ENCODE peak calls at places on chromosomes 5 and 9, in six cellular contexts. E is adrenal gland, K is A549, S is esophagus squamous epithelium, F is NB4, X is heart left ventricle. T is an unnamed sample.

GRCh38 chr5:137718611-137719010 is 17.3 kb downstream of the KLHL3 start:
- DNase-seq in E (no peak), K (no peak), S (no peak), F (no peak), X (no peak), T (no peak)

GRCh38 chr5:146744358-146744757 is 134.2 kb downstream of the PPP2R2B start:
- DNase-seq in E (peak), K (no peak), S (no peak), F (no peak), X (no peak), T (no peak)

GRCh38 chr9:88725300-88726024 is 190.5 kb downstream of the NXNL2 start:
- DNase-seq in E (no peak), K (no peak), S (no peak), F (no peak), X (no peak), T (no peak)

GRCh38 chr9:124747065-124747464 is 24.0 kb downstream of the NR6A1 start:
- DNase-seq in E (no peak), K (no peak), S (no peak), F (no peak), X (no peak), T (no peak)

GRCh38 chr5:37771731-37772130 is 68.1 kb downstream of the GDNF start:
- DNase-seq in E (no peak), K (no peak), S (no peak), F (no peak), X (no peak), T (no peak)

GRCh38 chr5:148179234-148179824 is 11.0 kb downstream of the SPINK14 start:
- DNase-seq in E (peak), K (peak), S (no peak), F (peak), X (no peak), T (peak)

GRCh38 chr9:114023961-114024360 is 54.1 kb downstream of the AMBP start:
- DNase-seq in E (no peak), K (no peak), S (no peak), F (no peak), X (no peak), T (no peak)

GRCh38 chr5:56126487-56127179 is 106.5 kb downstream of the ANKRD55 start:
- DNase-seq in E (no peak), K (peak), S (no peak), F (no peak), X (no peak), T (peak)

GRCh38 chr9:128005938-128006337 is 25.1 kb upstream of the EEIG1 start:
- DNase-seq in E (peak), K (peak), S (no peak), F (no peak), X (peak), T (peak)

GRCh38 chr9:132712753-132713152 is 42.5 kb downstream of the GTF3C4 start:
- DNase-seq in E (no peak), K (no peak), S (no peak), F (no peak), X (no peak), T (no peak)

GRCh38 chr9:130448035-130448624 is 3.4 kb downstream of the ASS1 start:
- DNase-seq in E (no peak), K (no peak), S (no peak), F (peak), X (no peak), T (no peak)

GRCh38 chr9:89357331-89358197 is 39.3 kb downstream of the SECISBP2 start:
- DNase-seq in E (peak), K (no peak), S (no peak), F (no peak), X (no peak), T (no peak)

GRCh38 chr9:87464110-87464991 is 33.3 kb upstream of the DAPK1 start:
- DNase-seq in E (no peak), K (no peak), S (no peak), F (no peak), X (no peak), T (peak)

GRCh38 chr5:171647043-171647899 is 138.3 kb upstream of the SMIM23 start:
- DNase-seq in E (peak), K (peak), S (no peak), F (peak), X (peak), T (peak)

GRCh38 chr5:99331061-99331460 is 402.3 kb upstream of the CHD1 start:
- DNase-seq in E (no peak), K (no peak), S (no peak), F (no peak), X (no peak), T (no peak)

GRCh38 chr5:168939887-168940534 is 360.8 kb upstream of the PANK3 start:
- DNase-seq in E (no peak), K (no peak), S (no peak), F (no peak), X (no peak), T (no peak)

GRCh38 chr5:170792878-170793277 is 9.4 kb downstream of the GABRP start:
- DNase-seq in E (no peak), K (no peak), S (no peak), F (no peak), X (no peak), T (no peak)

GRCh38 chr9:83554278-83554677 is 16.1 kb upstream of the FRMD3 start:
- DNase-seq in E (peak), K (no peak), S (no peak), F (no peak), X (peak), T (no peak)

GRCh38 chr5:81751836-81752643 is 1.1 kb upstream of the SSBP2 start:
- DNase-seq in E (peak), K (no peak), S (peak), F (no peak), X (no peak), T (peak)

GRCh38 chr5:170437621-170438375 is 48.6 kb upstream of the KCNMB1 start:
- DNase-seq in E (no peak), K (no peak), S (no peak), F (no peak), X (no peak), T (no peak)

GRCh38 chr9:95157491-95158151 is 159.9 kb downstream of the FANCC start:
- DNase-seq in E (peak), K (peak), S (no peak), F (peak), X (peak), T (peak)

GRCh38 chr5:12175914-12176585 is 271.8 kb upstream of the CTNND2 start:
- DNase-seq in E (no peak), K (no peak), S (no peak), F (no peak), X (no peak), T (no peak)

GRCh38 chr5:111672126-111672525 is 84.9 kb downstream of the NREP start:
- DNase-seq in E (no peak), K (no peak), S (no peak), F (no peak), X (no peak), T (no peak)

GRCh38 chr5:74402553-74402952 is 238.0 kb downstream of the ENC1 start:
- DNase-seq in E (no peak), K (no peak), S (no peak), F (no peak), X (no peak), T (no peak)

GRCh38 chr5:178460598-178461425 is 129.4 kb downstream of the COL23A1 start:
- DNase-seq in E (peak), K (peak), S (no peak), F (peak), X (peak), T (peak)

GRCh38 chr9:77789891-77790290 is 141.8 kb upstream of the GNA14 start:
- DNase-seq in E (no peak), K (no peak), S (no peak), F (no peak), X (no peak), T (no peak)

GRCh38 chr5:157248771-157249475 is 17.0 kb upstream of the CYFIP2 start:
- DNase-seq in E (no peak), K (no peak), S (no peak), F (no peak), X (no peak), T (no peak)

GRCh38 chr9:81465468-81466002 is 223.8 kb downstream of the TLE1 start:
- DNase-seq in E (no peak), K (peak), S (no peak), F (no peak), X (peak), T (no peak)

GRCh38 chr9:30630459-30630858 is 1754.0 kb upstream of the ACO1 start:
- DNase-seq in E (no peak), K (no peak), S (no peak), F (no peak), X (no peak), T (no peak)

GRCh38 chr9:7121055-7121454 is 363.3 kb downstream of the KDM4C start:
- DNase-seq in E (no peak), K (no peak), S (no peak), F (peak), X (no peak), T (no peak)

GRCh38 chr9:114522847-114523246 is 17.6 kb upstream of the WHRN start:
- DNase-seq in E (no peak), K (no peak), S (no peak), F (no peak), X (no peak), T (no peak)

GRCh38 chr5:75551471-75551870 is 39.8 kb downstream of the POLK start:
- DNase-seq in E (no peak), K (no peak), S (no peak), F (no peak), X (no peak), T (no peak)

DNA sequence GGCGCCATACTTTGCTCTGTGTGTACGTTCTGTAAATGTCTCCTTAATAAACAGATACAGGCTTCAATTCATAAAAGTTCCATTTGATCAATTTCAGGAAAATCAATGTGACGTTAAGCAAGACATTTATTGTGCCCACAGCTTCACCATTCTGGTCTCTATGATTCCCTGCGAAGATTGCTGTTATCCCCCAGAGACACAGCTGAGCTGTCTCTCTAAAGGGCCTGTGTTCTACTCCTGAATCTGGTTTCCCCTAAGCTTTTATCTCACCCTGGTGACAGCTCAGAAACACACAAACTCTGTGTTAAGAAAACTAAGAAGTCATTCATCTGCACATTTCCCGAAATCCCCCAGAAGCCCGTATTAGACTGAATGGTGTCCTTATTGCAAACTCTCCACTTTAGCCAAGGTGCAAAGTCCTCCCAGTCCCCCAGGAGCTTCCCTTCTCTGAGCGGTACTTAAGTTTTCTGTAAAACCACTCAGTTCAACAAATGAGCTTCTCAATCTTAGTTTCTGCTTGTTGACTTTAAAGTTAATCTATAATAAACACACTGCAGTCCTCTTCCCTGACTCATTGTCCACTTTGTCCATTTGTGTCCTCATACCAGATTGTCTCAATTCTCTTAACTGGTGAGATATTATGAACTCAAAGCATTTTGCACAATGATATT is 1.4 kb upstream of the C5orf15 start:
- DNase-seq in E (no peak), K (peak), S (no peak), F (peak), X (no peak), T (no peak)
- TF ChIP-seq POLR2A in E (no peak), K (no peak), S (no peak), F (no peak), X (no peak), T (no peak)

DNA sequence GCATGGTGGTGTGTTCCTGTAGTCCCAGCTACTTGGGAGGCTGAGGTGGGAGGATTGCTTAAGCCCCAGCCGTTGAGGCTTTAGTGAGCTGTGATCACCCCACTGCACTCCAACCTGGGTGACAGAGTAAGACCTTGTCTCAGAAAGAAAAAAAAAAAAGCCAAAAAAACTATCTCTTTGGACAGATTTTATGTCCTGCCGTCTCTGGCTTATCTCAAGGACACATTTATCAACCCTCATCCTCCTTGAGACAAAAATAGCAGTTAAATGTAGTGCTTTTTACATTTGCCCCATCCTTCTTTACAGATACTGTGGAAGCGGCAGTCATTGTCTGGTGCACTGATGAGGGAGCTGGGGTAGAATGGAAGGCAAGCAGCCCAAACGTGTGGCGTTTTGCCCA is 11.7 kb upstream of the COL15A1 start:
- DNase-seq in E (no peak), K (no peak), S (no peak), F (no peak), X (no peak), T (no peak)
- TF ChIP-seq POLR2A in E (no peak), K (no peak), S (no peak), F (no peak), X (no peak), T (no peak)

DNA sequence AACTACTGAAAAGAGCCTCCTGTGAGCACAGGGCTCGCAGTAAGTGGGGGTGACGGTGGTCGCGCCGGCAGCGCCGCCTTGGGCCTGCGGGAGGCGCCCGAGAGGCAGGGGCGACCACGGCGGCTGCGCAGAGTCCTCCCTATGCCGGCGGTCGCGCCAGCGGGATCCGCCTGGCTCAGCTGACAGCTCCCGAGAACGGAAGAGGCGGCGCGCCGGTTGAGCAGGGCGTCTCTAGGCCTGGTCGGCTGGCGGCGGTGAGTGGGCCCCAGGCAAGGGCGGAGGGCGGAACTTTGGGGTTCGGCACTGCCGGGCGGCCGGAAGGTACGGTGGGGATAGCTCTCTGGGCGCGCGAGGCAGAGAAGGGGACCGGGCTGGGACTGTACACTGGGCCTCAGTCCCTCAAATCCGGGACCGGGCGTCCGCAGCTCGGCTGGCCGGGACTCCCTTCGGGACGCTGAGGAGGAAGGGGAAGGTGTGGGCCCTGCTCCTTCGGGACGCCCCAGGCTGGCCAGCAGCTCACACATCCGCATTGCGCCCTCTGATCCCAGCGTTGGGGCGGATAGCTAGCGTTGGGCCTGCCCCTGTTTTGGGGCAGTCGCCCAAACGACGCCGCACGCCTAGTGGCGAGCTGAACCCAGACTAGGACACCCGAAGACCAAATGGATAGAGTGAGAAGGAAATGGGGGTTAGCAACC is at the start of gene RNF14:
- DNase-seq in E (peak), K (peak), S (peak), F (peak), X (peak), T (peak)
- TF ChIP-seq POLR2A in E (peak), K (peak), S (peak), F (peak), X (peak), T (peak)

GRCh38 chr5:433836-434235 is 9.1 kb upstream of the EXOC3 start:
- DNase-seq in E (peak), K (no peak), S (no peak), F (no peak), X (no peak), T (no peak)
- TF ChIP-seq POLR2A in E (no peak), K (no peak), S (no peak), F (no peak), X (no peak), T (no peak)